ENCODE peak calls at places on chromosome 11, in six cellular contexts. One of them, this sample, is unnamed.

GRCh38 chr11:64428685-64429084 is 69.7 kb downstream of the RPS6KA4 start:
- DNase-seq in HCT116: no peak
- DNase-seq in IMR-90: no peak
- DNase-seq in cardiac fibroblast: no peak
- DNase-seq in foreskin fibroblast: no peak
- DNase-seq in heart left ventricle: no peak
- DNase-seq in this sample: no peak

GRCh38 chr11:91396243-91397133 is 828.1 kb upstream of the FAT3 start:
- DNase-seq in HCT116: no peak
- DNase-seq in IMR-90: peak
- DNase-seq in heart left ventricle: no peak
- DNase-seq in foreskin fibroblast: no peak
- DNase-seq in cardiac fibroblast: peak
- DNase-seq in this sample: no peak

GRCh38 chr11:68122936-68123539 is 1.9 kb upstream of the CHKA start:
- DNase-seq in foreskin fibroblast: no peak
- DNase-seq in HCT116: peak
- DNase-seq in heart left ventricle: peak
- DNase-seq in IMR-90: no peak
- DNase-seq in cardiac fibroblast: no peak
- DNase-seq in this sample: no peak

GRCh38 chr11:70464509-70465361 is 66.4 kb downstream of the CTTN start:
- DNase-seq in cardiac fibroblast: no peak
- DNase-seq in foreskin fibroblast: no peak
- DNase-seq in HCT116: no peak
- DNase-seq in IMR-90: no peak
- DNase-seq in heart left ventricle: no peak
- DNase-seq in this sample: no peak

GRCh38 chr11:108872781-108873291 is 208.0 kb downstream of the DDX10 start:
- DNase-seq in HCT116: no peak
- DNase-seq in cardiac fibroblast: peak
- DNase-seq in IMR-90: peak
- DNase-seq in heart left ventricle: no peak
- DNase-seq in foreskin fibroblast: peak
- DNase-seq in this sample: no peak

GRCh38 chr11:115682901-115683300 is 178.7 kb upstream of the CADM1 start:
- DNase-seq in cardiac fibroblast: no peak
- DNase-seq in HCT116: no peak
- DNase-seq in foreskin fibroblast: no peak
- DNase-seq in heart left ventricle: no peak
- DNase-seq in IMR-90: no peak
- DNase-seq in this sample: no peak

GRCh38 chr11:94504689-94505293 is 7.5 kb upstream of the C11orf97 start:
- DNase-seq in heart left ventricle: no peak
- DNase-seq in cardiac fibroblast: peak
- DNase-seq in IMR-90: peak
- DNase-seq in foreskin fibroblast: peak
- DNase-seq in HCT116: peak
- DNase-seq in this sample: peak

GRCh38 chr11:64804346-64805210 is 1.6 kb upstream of the MAP4K2 start:
- DNase-seq in cardiac fibroblast: no peak
- DNase-seq in foreskin fibroblast: peak
- DNase-seq in HCT116: no peak
- DNase-seq in IMR-90: no peak
- DNase-seq in heart left ventricle: no peak
- DNase-seq in this sample: no peak

GRCh38 chr11:18310800-18311340 is 11.1 kb downstream of the HPS5 start:
- DNase-seq in cardiac fibroblast: peak
- DNase-seq in heart left ventricle: no peak
- DNase-seq in HCT116: no peak
- DNase-seq in foreskin fibroblast: no peak
- DNase-seq in IMR-90: no peak
- DNase-seq in this sample: peak

GRCh38 chr11:4960877-4961276 is 5.4 kb upstream of the OR51A2 start:
- DNase-seq in cardiac fibroblast: no peak
- DNase-seq in IMR-90: no peak
- DNase-seq in heart left ventricle: no peak
- DNase-seq in HCT116: no peak
- DNase-seq in foreskin fibroblast: no peak
- DNase-seq in this sample: no peak

GRCh38 chr11:108568183-108568858 is 25.2 kb downstream of the EXPH5 start:
- DNase-seq in foreskin fibroblast: no peak
- DNase-seq in cardiac fibroblast: no peak
- DNase-seq in heart left ventricle: no peak
- DNase-seq in IMR-90: no peak
- DNase-seq in HCT116: no peak
- DNase-seq in this sample: peak

GRCh38 chr11:102109896-102110760 is at the start of gene YAP1:
- DNase-seq in foreskin fibroblast: peak
- DNase-seq in heart left ventricle: peak
- DNase-seq in IMR-90: peak
- DNase-seq in HCT116: peak
- DNase-seq in cardiac fibroblast: peak
- DNase-seq in this sample: peak

GRCh38 chr11:124277809-124278208 is 21.6 kb downstream of the OR8G5 start:
- DNase-seq in HCT116: no peak
- DNase-seq in foreskin fibroblast: no peak
- DNase-seq in cardiac fibroblast: no peak
- DNase-seq in heart left ventricle: no peak
- DNase-seq in IMR-90: no peak
- DNase-seq in this sample: no peak
- TF ChIP-seq CTCF in HCT116: peak
- TF ChIP-seq CTCF in foreskin fibroblast: no peak
- TF ChIP-seq CTCF in cardiac fibroblast: peak
- TF ChIP-seq CTCF in heart left ventricle: no peak
- TF ChIP-seq CTCF in IMR-90: no peak
- TF ChIP-seq CTCF in this sample: no peak

DNA sequence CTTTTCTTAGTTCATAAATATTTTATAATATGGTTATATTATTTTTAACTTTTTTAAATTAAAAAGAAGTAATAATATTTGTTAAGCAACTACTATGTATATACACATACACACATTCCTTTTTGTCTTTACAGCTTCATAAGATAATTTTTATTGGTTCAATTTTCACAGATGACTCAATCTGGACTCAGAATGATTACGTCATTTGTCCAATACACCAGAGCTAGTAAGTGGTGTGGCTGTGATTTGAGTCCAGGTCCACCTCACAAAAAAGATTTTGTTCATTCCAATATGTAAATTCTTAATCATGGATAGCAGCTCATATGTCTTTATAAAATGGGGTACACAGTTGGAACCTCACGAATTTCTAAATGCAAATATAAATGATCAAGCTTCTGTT is 1014.5 kb downstream of the DLG2 start:
- DNase-seq in IMR-90: no peak
- DNase-seq in HCT116: no peak
- DNase-seq in foreskin fibroblast: no peak
- DNase-seq in heart left ventricle: no peak
- DNase-seq in cardiac fibroblast: no peak
- DNase-seq in this sample: no peak
- H3K4me3 ChIP-seq in IMR-90: no peak
- H3K4me3 ChIP-seq in HCT116: no peak
- H3K4me3 ChIP-seq in foreskin fibroblast: no peak
- H3K4me3 ChIP-seq in heart left ventricle: no peak
- H3K4me3 ChIP-seq in cardiac fibroblast: no peak
- H3K4me3 ChIP-seq in this sample: no peak

DNA sequence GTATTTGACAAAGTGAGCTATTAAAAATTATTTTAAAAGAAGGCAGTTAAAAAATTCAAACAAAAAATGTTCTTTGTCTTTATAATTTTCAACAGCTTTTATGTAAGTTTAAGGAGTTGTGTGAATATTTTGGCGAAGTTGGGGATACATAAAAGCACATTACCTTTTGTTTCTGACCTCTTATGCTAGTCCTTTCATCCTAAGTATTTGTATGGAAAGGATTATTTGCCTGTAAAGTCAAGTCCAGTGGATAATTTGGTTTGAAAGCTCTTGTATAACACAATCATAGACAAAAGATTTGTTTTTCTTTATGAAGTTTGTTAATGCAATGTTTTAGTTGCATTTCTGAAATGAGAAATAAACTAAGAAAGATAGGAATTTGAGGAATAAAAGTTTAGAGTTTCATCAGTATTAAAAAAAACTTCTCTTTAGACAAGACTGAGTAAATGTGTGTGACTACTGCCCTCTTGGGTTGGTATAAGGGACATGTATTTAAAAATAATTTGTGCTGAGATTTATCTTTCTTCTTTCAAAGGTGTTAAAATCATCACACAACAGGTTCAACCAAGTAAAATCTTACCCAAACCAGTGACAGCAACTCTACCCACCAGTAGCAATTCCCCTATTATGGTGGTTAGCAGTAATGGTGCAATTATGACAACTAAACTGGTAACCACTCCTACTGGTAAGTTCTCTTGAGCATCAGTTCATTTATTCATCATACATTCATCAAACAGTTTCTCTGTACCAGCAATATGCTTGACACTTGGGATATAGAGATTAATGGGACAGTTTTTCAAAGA is 68.2 kb downstream of the EMSY start:
- DNase-seq in cardiac fibroblast: peak
- DNase-seq in foreskin fibroblast: peak
- DNase-seq in IMR-90: peak
- DNase-seq in heart left ventricle: no peak
- DNase-seq in HCT116: peak
- DNase-seq in this sample: peak
- TF ChIP-seq CTCF in cardiac fibroblast: peak
- TF ChIP-seq CTCF in foreskin fibroblast: peak
- TF ChIP-seq CTCF in IMR-90: peak
- TF ChIP-seq CTCF in heart left ventricle: peak
- TF ChIP-seq CTCF in HCT116: peak
- TF ChIP-seq CTCF in this sample: peak

GRCh38 chr11:61833926-61834277 is 5.8 kb downstream of the FADS2 start:
- DNase-seq in HCT116: no peak
- DNase-seq in heart left ventricle: peak
- DNase-seq in cardiac fibroblast: no peak
- DNase-seq in foreskin fibroblast: no peak
- DNase-seq in IMR-90: no peak
- DNase-seq in this sample: no peak
- H3K4me3 ChIP-seq in HCT116: no peak
- H3K4me3 ChIP-seq in heart left ventricle: no peak
- H3K4me3 ChIP-seq in cardiac fibroblast: no peak
- H3K4me3 ChIP-seq in foreskin fibroblast: no peak
- H3K4me3 ChIP-seq in IMR-90: no peak
- H3K4me3 ChIP-seq in this sample: no peak

DNA sequence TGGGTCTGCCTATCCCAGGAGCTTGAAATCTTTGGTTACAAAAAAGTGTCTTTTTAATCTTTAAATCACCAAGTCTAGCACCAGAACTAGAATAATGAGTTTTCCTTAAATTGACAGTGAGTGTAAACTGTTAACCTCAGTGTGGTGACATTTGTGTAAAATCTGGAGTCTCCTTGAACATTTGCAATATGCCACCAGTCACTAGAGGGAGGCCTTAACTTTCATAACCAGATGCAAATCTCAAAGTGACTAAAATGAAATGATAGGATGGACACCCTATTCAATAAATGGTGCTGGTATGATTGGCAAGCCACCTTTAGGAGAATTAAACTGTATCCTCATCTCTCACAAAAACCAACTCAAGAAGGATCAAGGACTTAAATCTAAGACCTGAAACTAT is 8.3 kb upstream of the SCGB1D2 start:
- DNase-seq in IMR-90: no peak
- DNase-seq in cardiac fibroblast: peak
- DNase-seq in heart left ventricle: no peak
- DNase-seq in foreskin fibroblast: peak
- DNase-seq in HCT116: no peak
- DNase-seq in this sample: no peak
- TF ChIP-seq CTCF in IMR-90: no peak
- TF ChIP-seq CTCF in cardiac fibroblast: peak
- TF ChIP-seq CTCF in heart left ventricle: no peak
- TF ChIP-seq CTCF in foreskin fibroblast: no peak
- TF ChIP-seq CTCF in HCT116: peak
- TF ChIP-seq CTCF in this sample: no peak

DNA sequence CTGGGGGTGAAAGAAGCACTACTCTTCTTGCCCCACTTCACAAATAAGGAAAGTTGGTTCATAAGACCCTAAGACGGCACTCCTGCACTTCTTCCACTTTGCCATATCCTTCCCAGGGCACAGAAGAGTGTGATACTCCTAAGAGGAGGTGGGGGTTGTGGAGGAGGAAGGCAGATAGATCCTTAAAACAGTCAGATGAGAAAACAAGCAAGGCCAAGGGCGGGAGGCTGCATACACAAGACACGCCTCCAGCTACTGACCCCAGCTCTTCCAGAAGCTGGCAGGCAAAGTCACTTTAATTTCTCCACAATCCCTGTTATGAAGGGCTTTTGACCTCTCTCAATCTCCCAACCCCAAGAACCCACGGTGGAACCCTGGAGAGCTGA is 1.6 kb upstream of the CHRM4 start:
- DNase-seq in cardiac fibroblast: no peak
- DNase-seq in IMR-90: no peak
- DNase-seq in HCT116: no peak
- DNase-seq in heart left ventricle: no peak
- DNase-seq in foreskin fibroblast: no peak
- DNase-seq in this sample: no peak
- H3K4me3 ChIP-seq in cardiac fibroblast: no peak
- H3K4me3 ChIP-seq in IMR-90: no peak
- H3K4me3 ChIP-seq in HCT116: no peak
- H3K4me3 ChIP-seq in heart left ventricle: no peak
- H3K4me3 ChIP-seq in foreskin fibroblast: no peak
- H3K4me3 ChIP-seq in this sample: no peak

DNA sequence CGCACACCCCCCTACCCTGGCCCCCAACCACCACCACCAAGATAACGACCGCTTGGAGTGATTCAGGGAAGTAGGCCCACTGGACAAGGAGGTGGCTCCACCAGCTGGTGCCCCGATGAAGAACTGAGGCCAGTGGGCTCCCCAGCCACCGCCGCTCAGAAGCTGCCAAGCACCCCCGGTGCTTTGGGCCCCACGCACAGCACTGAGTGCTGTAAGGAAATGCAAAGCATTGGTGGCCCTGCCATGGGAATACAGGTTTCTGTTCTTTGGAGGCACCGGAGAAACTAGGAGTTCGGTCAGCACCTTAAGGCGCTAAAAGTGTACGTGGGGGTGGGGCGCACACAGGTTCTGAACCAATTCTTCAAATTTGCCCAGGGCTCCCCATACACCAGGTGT is 664 bp upstream of the PRSS23 start:
- DNase-seq in IMR-90: no peak
- DNase-seq in foreskin fibroblast: no peak
- DNase-seq in HCT116: no peak
- DNase-seq in heart left ventricle: no peak
- DNase-seq in cardiac fibroblast: no peak
- DNase-seq in this sample: no peak
- TF ChIP-seq CTCF in IMR-90: peak
- TF ChIP-seq CTCF in foreskin fibroblast: no peak
- TF ChIP-seq CTCF in HCT116: no peak
- TF ChIP-seq CTCF in heart left ventricle: peak
- TF ChIP-seq CTCF in cardiac fibroblast: no peak
- TF ChIP-seq CTCF in this sample: no peak

DNA sequence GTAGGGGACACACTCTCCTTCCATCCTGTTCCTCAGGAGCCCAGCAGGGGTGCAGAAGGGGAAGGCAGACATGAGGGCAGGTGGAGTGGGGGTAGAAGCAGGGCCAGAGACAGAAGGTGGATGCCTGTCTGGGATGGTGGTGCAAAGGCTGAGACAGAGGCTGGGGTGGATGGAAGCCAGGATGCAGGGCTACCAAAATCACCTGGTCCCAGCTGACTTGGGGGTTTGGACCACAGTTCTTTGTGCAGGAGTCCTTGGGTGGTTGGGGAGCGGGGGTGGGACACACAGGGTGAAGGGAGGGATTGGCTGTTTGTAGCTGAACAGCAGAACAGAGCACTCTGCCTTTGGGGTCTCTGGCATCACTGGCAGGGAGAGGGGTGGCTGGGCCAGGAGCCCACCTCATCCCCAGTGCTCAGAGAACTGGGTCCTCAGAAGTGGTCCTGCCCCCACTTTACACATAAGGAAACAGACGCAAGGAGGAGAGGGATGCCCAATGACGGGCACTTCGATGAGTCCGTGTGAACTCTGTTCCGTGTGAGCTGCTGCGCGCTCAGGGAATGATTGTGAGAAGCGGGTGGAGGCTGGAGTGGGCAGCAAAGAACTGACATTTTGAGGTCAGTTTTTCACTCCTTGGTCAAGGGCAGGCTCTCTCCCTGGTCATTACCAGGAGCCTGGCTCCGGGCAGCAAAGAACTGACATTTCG is 1.8 kb downstream of the TAGLN start:
- DNase-seq in foreskin fibroblast: no peak
- DNase-seq in heart left ventricle: peak
- DNase-seq in HCT116: no peak
- DNase-seq in cardiac fibroblast: peak
- DNase-seq in IMR-90: peak
- DNase-seq in this sample: no peak
- H3K4me3 ChIP-seq in foreskin fibroblast: peak
- H3K4me3 ChIP-seq in heart left ventricle: peak
- H3K4me3 ChIP-seq in HCT116: no peak
- H3K4me3 ChIP-seq in cardiac fibroblast: peak
- H3K4me3 ChIP-seq in IMR-90: peak
- H3K4me3 ChIP-seq in this sample: peak